ENCODE peak calls at places on chromosomes 2 and 18, in nine cellular contexts. One of them, this sample, is unnamed.

GRCh38 chr2:98148968-98149697 is 62.2 kb downstream of the VWA3B start:
- DNase-seq in neuronal stem cell: no peak
- DNase-seq in pancreas: no peak
- DNase-seq in tibial nerve: no peak
- DNase-seq in transverse colon: no peak
- DNase-seq in adipocyte: peak; percentile 6
- DNase-seq in brain microvascular endothelial cell: peak; percentile 87
- DNase-seq in astrocyte: peak; percentile 67
- DNase-seq in cardiac muscle cell: peak; percentile 26
- DNase-seq in this sample: peak; percentile 60

GRCh38 chr2:17733650-17734049 is 20.0 kb downstream of the SMC6 start:
- DNase-seq in cardiac muscle cell: no peak
- DNase-seq in astrocyte: no peak
- DNase-seq in tibial nerve: no peak
- DNase-seq in pancreas: no peak
- DNase-seq in transverse colon: no peak
- DNase-seq in neuronal stem cell: no peak
- DNase-seq in adipocyte: no peak
- DNase-seq in brain microvascular endothelial cell: no peak
- DNase-seq in this sample: no peak

GRCh38 chr2:78701546-78701945 is 324.0 kb upstream of the REG3G start:
- DNase-seq in pancreas: no peak
- DNase-seq in transverse colon: no peak
- DNase-seq in astrocyte: no peak
- DNase-seq in adipocyte: no peak
- DNase-seq in tibial nerve: no peak
- DNase-seq in neuronal stem cell: no peak
- DNase-seq in brain microvascular endothelial cell: no peak
- DNase-seq in cardiac muscle cell: no peak
- DNase-seq in this sample: no peak

GRCh38 chr2:134235771-134236170 is 18.1 kb upstream of the MGAT5 start:
- DNase-seq in cardiac muscle cell: no peak
- DNase-seq in pancreas: no peak
- DNase-seq in astrocyte: peak; percentile 47
- DNase-seq in neuronal stem cell: no peak
- DNase-seq in tibial nerve: no peak
- DNase-seq in brain microvascular endothelial cell: peak; percentile 21
- DNase-seq in adipocyte: peak; percentile 22
- DNase-seq in transverse colon: no peak
- DNase-seq in this sample: no peak

GRCh38 chr18:26575865-26576217 is 27.5 kb upstream of the KCTD1 start:
- DNase-seq in pancreas: no peak
- DNase-seq in neuronal stem cell: no peak
- DNase-seq in adipocyte: no peak
- DNase-seq in transverse colon: no peak
- DNase-seq in cardiac muscle cell: no peak
- DNase-seq in astrocyte: no peak
- DNase-seq in tibial nerve: no peak
- DNase-seq in brain microvascular endothelial cell: no peak
- DNase-seq in this sample: no peak

GRCh38 chr2:233193738-233194137 is 57.7 kb upstream of the ATG16L1 start:
- DNase-seq in astrocyte: no peak
- DNase-seq in tibial nerve: no peak
- DNase-seq in transverse colon: no peak
- DNase-seq in brain microvascular endothelial cell: no peak
- DNase-seq in cardiac muscle cell: peak; percentile 96
- DNase-seq in pancreas: no peak
- DNase-seq in neuronal stem cell: no peak
- DNase-seq in adipocyte: no peak
- DNase-seq in this sample: no peak

GRCh38 chr2:191045141-191045540 is 31.2 kb upstream of the STAT1 start:
- DNase-seq in astrocyte: no peak
- DNase-seq in neuronal stem cell: no peak
- DNase-seq in transverse colon: no peak
- DNase-seq in pancreas: no peak
- DNase-seq in brain microvascular endothelial cell: no peak
- DNase-seq in adipocyte: peak; percentile 57
- DNase-seq in cardiac muscle cell: no peak
- DNase-seq in tibial nerve: no peak
- DNase-seq in this sample: no peak

GRCh38 chr2:69685321-69686048 is 41.9 kb upstream of the AAK1 start:
- DNase-seq in cardiac muscle cell: no peak
- DNase-seq in astrocyte: peak; percentile 69
- DNase-seq in neuronal stem cell: no peak
- DNase-seq in tibial nerve: no peak
- DNase-seq in pancreas: peak; percentile 77
- DNase-seq in transverse colon: no peak
- DNase-seq in brain microvascular endothelial cell: no peak
- DNase-seq in adipocyte: no peak
- DNase-seq in this sample: peak; percentile 54

GRCh38 chr18:61334491-61334850 is 1.2 kb downstream of the CDH20 start:
- DNase-seq in adipocyte: peak; percentile 21
- DNase-seq in cardiac muscle cell: no peak
- DNase-seq in astrocyte: no peak
- DNase-seq in brain microvascular endothelial cell: no peak
- DNase-seq in pancreas: no peak
- DNase-seq in neuronal stem cell: no peak
- DNase-seq in tibial nerve: no peak
- DNase-seq in transverse colon: no peak
- DNase-seq in this sample: peak; percentile 15

GRCh38 chr18:50844554-50844953 is 24.7 kb upstream of the MRO start:
- DNase-seq in tibial nerve: no peak
- DNase-seq in pancreas: no peak
- DNase-seq in neuronal stem cell: no peak
- DNase-seq in adipocyte: no peak
- DNase-seq in cardiac muscle cell: no peak
- DNase-seq in astrocyte: no peak
- DNase-seq in brain microvascular endothelial cell: no peak
- DNase-seq in transverse colon: no peak
- DNase-seq in this sample: no peak

GRCh38 chr2:192546566-192546965 is 351.8 kb upstream of the TMEFF2 start:
- DNase-seq in brain microvascular endothelial cell: no peak
- DNase-seq in neuronal stem cell: no peak
- DNase-seq in cardiac muscle cell: no peak
- DNase-seq in tibial nerve: no peak
- DNase-seq in pancreas: no peak
- DNase-seq in adipocyte: no peak
- DNase-seq in transverse colon: no peak
- DNase-seq in astrocyte: no peak
- DNase-seq in this sample: no peak

GRCh38 chr2:238895901-238896600 is 48.2 kb downstream of the TWIST2 start:
- DNase-seq in pancreas: peak; percentile 21
- DNase-seq in tibial nerve: peak; percentile 51
- DNase-seq in brain microvascular endothelial cell: peak; percentile 55
- DNase-seq in neuronal stem cell: no peak
- DNase-seq in transverse colon: peak; percentile 58
- DNase-seq in adipocyte: peak; percentile 79
- DNase-seq in astrocyte: peak; percentile 93
- DNase-seq in cardiac muscle cell: no peak
- DNase-seq in this sample: peak; percentile 84

GRCh38 chr2:159256159-159256558 is 30.3 kb downstream of the WDSUB1 start:
- DNase-seq in astrocyte: peak; percentile 7
- DNase-seq in adipocyte: peak; percentile 85
- DNase-seq in neuronal stem cell: no peak
- DNase-seq in brain microvascular endothelial cell: no peak
- DNase-seq in transverse colon: no peak
- DNase-seq in pancreas: no peak
- DNase-seq in tibial nerve: no peak
- DNase-seq in cardiac muscle cell: no peak
- DNase-seq in this sample: no peak

GRCh38 chr2:35035883-35036282 is 1319.7 kb upstream of the CRIM1 start:
- DNase-seq in astrocyte: no peak
- DNase-seq in adipocyte: no peak
- DNase-seq in brain microvascular endothelial cell: no peak
- DNase-seq in tibial nerve: no peak
- DNase-seq in transverse colon: no peak
- DNase-seq in pancreas: no peak
- DNase-seq in neuronal stem cell: no peak
- DNase-seq in cardiac muscle cell: peak; percentile 1
- DNase-seq in this sample: no peak

GRCh38 chr2:107525420-107525819 is 301.3 kb upstream of the RGPD4 start:
- DNase-seq in pancreas: no peak
- DNase-seq in astrocyte: peak; percentile 43
- DNase-seq in cardiac muscle cell: no peak
- DNase-seq in neuronal stem cell: no peak
- DNase-seq in tibial nerve: no peak
- DNase-seq in adipocyte: peak; percentile 46
- DNase-seq in transverse colon: no peak
- DNase-seq in brain microvascular endothelial cell: peak; percentile 74
- DNase-seq in this sample: peak; percentile 5

DNA sequence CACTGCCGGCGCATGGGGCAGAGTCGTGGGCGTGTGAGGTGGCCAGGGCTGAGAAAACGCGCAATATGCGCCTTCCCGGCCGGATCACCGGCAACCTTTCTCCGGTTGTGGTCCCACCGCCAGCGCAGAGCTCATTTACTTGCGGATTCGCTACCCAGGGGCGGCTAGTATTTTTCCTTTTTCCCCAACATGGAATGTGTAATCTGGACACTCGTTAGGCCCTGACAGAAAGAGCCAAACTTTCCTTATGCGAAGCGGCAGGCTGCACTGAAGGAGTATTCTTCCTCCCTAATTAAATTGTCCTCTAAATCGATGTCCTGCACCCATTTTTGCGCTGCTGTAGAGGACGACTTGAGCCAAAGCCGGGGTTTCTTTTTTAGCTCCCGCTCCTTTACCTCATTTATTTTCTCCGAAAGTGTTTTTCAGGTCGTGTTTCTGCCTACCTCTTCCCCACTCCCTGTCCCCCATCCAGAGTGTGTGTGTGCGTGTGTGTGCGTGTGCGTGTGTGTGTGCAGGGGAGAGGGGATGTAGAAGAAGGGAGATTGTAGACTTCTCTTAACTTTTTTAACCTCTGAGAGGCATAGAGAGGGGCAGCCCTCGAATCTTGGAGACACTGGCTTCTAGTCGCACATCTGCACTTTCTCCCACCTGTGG is 2.7 kb downstream of the OTX1 start:
- DNase-seq in adipocyte: no peak
- DNase-seq in astrocyte: no peak
- DNase-seq in pancreas: no peak
- DNase-seq in brain microvascular endothelial cell: no peak
- DNase-seq in cardiac muscle cell: no peak
- DNase-seq in neuronal stem cell: no peak
- DNase-seq in transverse colon: no peak
- DNase-seq in tibial nerve: no peak
- DNase-seq in this sample: no peak
- H3K27me3 ChIP-seq in adipocyte: peaks cover 50% of the 10 kb centered on the region
- H3K27me3 ChIP-seq in astrocyte: peaks cover 90% of the 10 kb centered on the region
- H3K27me3 ChIP-seq in pancreas: no peaks in the 10 kb centered on the region
- H3K27me3 ChIP-seq in brain microvascular endothelial cell: peaks cover 86% of the 10 kb centered on the region
- H3K27me3 ChIP-seq in cardiac muscle cell: peaks cover 100% of the 10 kb centered on the region
- H3K27me3 ChIP-seq in neuronal stem cell: peaks cover 28% of the 10 kb centered on the region
- H3K27me3 ChIP-seq in transverse colon: peaks cover 100% of the 10 kb centered on the region
- H3K27me3 ChIP-seq in tibial nerve: peaks cover 96% of the 10 kb centered on the region
- H3K27me3 ChIP-seq in this sample: no peaks in the 10 kb centered on the region

GRCh38 chr2:182729710-182730339 is 13.8 kb downstream of the DNAJC10 start:
- DNase-seq in brain microvascular endothelial cell: no peak
- DNase-seq in transverse colon: no peak
- DNase-seq in astrocyte: no peak
- DNase-seq in cardiac muscle cell: no peak
- DNase-seq in pancreas: no peak
- DNase-seq in adipocyte: no peak
- DNase-seq in neuronal stem cell: no peak
- DNase-seq in tibial nerve: no peak
- DNase-seq in this sample: no peak

GRCh38 chr2:182728028-182728427 is 12.0 kb downstream of the DNAJC10 start:
- DNase-seq in brain microvascular endothelial cell: no peak
- DNase-seq in cardiac muscle cell: no peak
- DNase-seq in pancreas: no peak
- DNase-seq in neuronal stem cell: no peak
- DNase-seq in astrocyte: no peak
- DNase-seq in adipocyte: no peak
- DNase-seq in tibial nerve: no peak
- DNase-seq in transverse colon: no peak
- DNase-seq in this sample: no peak

GRCh38 chr2:182730486-182730885 is 14.4 kb downstream of the DNAJC10 start:
- DNase-seq in transverse colon: no peak
- DNase-seq in pancreas: no peak
- DNase-seq in adipocyte: no peak
- DNase-seq in brain microvascular endothelial cell: no peak
- DNase-seq in tibial nerve: no peak
- DNase-seq in astrocyte: no peak
- DNase-seq in cardiac muscle cell: no peak
- DNase-seq in neuronal stem cell: no peak
- DNase-seq in this sample: no peak

DNA sequence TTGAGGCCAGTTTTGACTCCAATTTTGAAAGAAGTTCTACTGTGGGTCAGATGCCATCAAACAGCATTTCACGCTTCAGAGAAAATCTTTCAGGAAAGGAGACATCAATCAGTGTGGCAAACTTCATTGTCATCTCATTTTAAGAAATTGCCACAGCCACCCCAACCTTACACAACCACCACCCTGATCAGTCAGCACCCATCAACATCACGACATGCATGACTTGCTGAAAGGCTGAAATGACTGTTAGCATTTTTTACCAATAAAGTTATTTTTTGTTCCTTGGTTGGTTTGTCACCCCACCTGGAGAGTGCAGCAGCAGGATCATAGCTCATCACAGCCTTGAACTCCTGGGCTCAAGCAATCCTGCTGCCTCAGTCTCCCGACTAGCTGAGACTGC is 10.4 kb downstream of the DNAJC10 start:
- DNase-seq in brain microvascular endothelial cell: no peak
- DNase-seq in transverse colon: no peak
- DNase-seq in adipocyte: no peak
- DNase-seq in pancreas: no peak
- DNase-seq in astrocyte: no peak
- DNase-seq in neuronal stem cell: no peak
- DNase-seq in tibial nerve: no peak
- DNase-seq in cardiac muscle cell: no peak
- DNase-seq in this sample: no peak
- H3K4me3 ChIP-seq in brain microvascular endothelial cell: no peak overlapping the region
- H3K4me3 ChIP-seq in transverse colon: no peak overlapping the region
- H3K4me3 ChIP-seq in adipocyte: no peak overlapping the region
- H3K4me3 ChIP-seq in pancreas: no peak overlapping the region
- H3K4me3 ChIP-seq in astrocyte: no peak overlapping the region
- H3K4me3 ChIP-seq in neuronal stem cell: no peak overlapping the region
- H3K4me3 ChIP-seq in tibial nerve: no peak overlapping the region
- H3K4me3 ChIP-seq in cardiac muscle cell: no peak overlapping the region
- H3K4me3 ChIP-seq in this sample: no peak overlapping the region

DNA sequence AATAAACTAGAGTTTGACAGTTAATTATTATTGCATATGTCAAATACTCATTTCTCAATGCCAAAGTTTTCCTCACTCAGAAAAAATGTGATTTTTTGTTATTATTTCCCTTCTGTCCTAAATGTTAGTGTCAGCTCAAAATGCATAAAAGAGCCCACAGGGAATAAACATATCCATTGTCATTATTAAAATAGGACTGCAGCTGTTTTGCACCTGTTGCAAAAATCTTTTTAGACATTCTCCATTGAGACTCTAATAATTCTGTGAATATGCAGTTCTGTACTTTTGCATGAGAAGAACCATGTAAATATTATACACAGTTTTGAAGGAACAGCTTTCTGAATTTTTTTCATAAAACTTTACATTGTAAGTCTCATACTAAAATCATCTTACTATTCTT is 540.0 kb upstream of the SLC39A10 start:
- DNase-seq in astrocyte: no peak
- DNase-seq in cardiac muscle cell: no peak
- DNase-seq in adipocyte: no peak
- DNase-seq in pancreas: no peak
- DNase-seq in tibial nerve: no peak
- DNase-seq in transverse colon: no peak
- DNase-seq in neuronal stem cell: no peak
- DNase-seq in brain microvascular endothelial cell: no peak
- DNase-seq in this sample: no peak
- H3K27me3 ChIP-seq in astrocyte: no peaks in the 10 kb centered on the region
- H3K27me3 ChIP-seq in cardiac muscle cell: no peaks in the 10 kb centered on the region
- H3K27me3 ChIP-seq in adipocyte: no peaks in the 10 kb centered on the region
- H3K27me3 ChIP-seq in pancreas: no peaks in the 10 kb centered on the region
- H3K27me3 ChIP-seq in tibial nerve: no peaks in the 10 kb centered on the region
- H3K27me3 ChIP-seq in transverse colon: no peaks in the 10 kb centered on the region
- H3K27me3 ChIP-seq in neuronal stem cell: no peaks in the 10 kb centered on the region
- H3K27me3 ChIP-seq in brain microvascular endothelial cell: no peaks in the 10 kb centered on the region
- H3K27me3 ChIP-seq in this sample: no peaks in the 10 kb centered on the region

GRCh38 chr2:203869610-203870042 is 2.1 kb downstream of the CTLA4 start:
- DNase-seq in brain microvascular endothelial cell: no peak
- DNase-seq in astrocyte: no peak
- DNase-seq in cardiac muscle cell: no peak
- DNase-seq in tibial nerve: no peak
- DNase-seq in pancreas: no peak
- DNase-seq in neuronal stem cell: no peak
- DNase-seq in adipocyte: no peak
- DNase-seq in transverse colon: no peak
- DNase-seq in this sample: no peak
- H3K4me3 ChIP-seq in brain microvascular endothelial cell: no peak overlapping the region
- H3K4me3 ChIP-seq in astrocyte: no peak overlapping the region
- H3K4me3 ChIP-seq in cardiac muscle cell: no peak overlapping the region
- H3K4me3 ChIP-seq in tibial nerve: no peak overlapping the region
- H3K4me3 ChIP-seq in pancreas: no peak overlapping the region
- H3K4me3 ChIP-seq in neuronal stem cell: no peak overlapping the region
- H3K4me3 ChIP-seq in adipocyte: no peak overlapping the region
- H3K4me3 ChIP-seq in transverse colon: no peak overlapping the region
- H3K4me3 ChIP-seq in this sample: no peak overlapping the region

This sample was measured in MG63.